ENCODE peak calls at places on chromosome 12, in nine cellular contexts. P is esophagus squamous epithelium, H is left ventricle myocardium inferior, L is lower lobe of right lung, C is brain microvascular endothelial cell, M is mucosa of descending colon, D is spleen, S is GM12865, N is gastrocnemius medialis. K is an unnamed sample.

GRCh38 chr12:50050410-50051280 is 6.8 kb upstream of the ASIC1 start:
- DNase-seq in P (no peak), H (peak; percentile 71), L (peak; percentile 75), C (no peak), M (no peak), D (peak; percentile 83), S (no peak), N (peak; percentile 57), K (peak; percentile 76)

GRCh38 chr12:115464008-115464672 is 780.2 kb upstream of the TBX3 start:
- DNase-seq in P (no peak), H (no peak), L (no peak), C (no peak), M (peak; percentile 34), D (no peak), S (no peak), N (no peak), K (no peak)

GRCh38 chr12:123533672-123534643 is at the start of gene RILPL1:
- DNase-seq in P (no peak), H (peak; percentile 63), L (peak; percentile 67), C (peak; percentile 18), M (peak; percentile 39), D (peak; percentile 89), S (peak; percentile 48), N (peak; percentile 47), K (peak; percentile 42)

GRCh38 chr12:5556033-5556614 is 124.2 kb downstream of the NTF3 start:
- DNase-seq in P (no peak), H (no peak), L (no peak), C (no peak), M (peak; percentile 32), D (no peak), S (peak; percentile 7), N (no peak), K (no peak)

GRCh38 chr12:54562720-54563356 is 13.4 kb downstream of the PDE1B start:
- DNase-seq in P (no peak), H (no peak), L (no peak), C (no peak), M (no peak), D (no peak), S (no peak), N (no peak), K (no peak)

GRCh38 chr12:5453471-5453870 is 21.6 kb downstream of the NTF3 start:
- DNase-seq in P (no peak), H (no peak), L (no peak), C (no peak), M (peak; percentile 14), D (peak; percentile 15), S (no peak), N (no peak), K (no peak)

GRCh38 chr12:42935756-42936155 is 346.2 kb upstream of the PRICKLE1 start:
- DNase-seq in P (no peak), H (no peak), L (no peak), C (no peak), M (no peak), D (no peak), S (no peak), N (no peak), K (no peak)

GRCh38 chr12:104736307-104736706 is 221.8 kb downstream of the SLC41A2 start:
- DNase-seq in P (no peak), H (no peak), L (no peak), C (peak; percentile 67), M (no peak), D (no peak), S (no peak), N (no peak), K (no peak)

GRCh38 chr12:103441437-103442186 is 54.2 kb downstream of the C12orf42 start:
- DNase-seq in P (no peak), H (no peak), L (no peak), C (no peak), M (peak; percentile 10), D (peak; percentile 69), S (peak; percentile 94), N (no peak), K (no peak)

GRCh38 chr12:75660805-75661404 is 149.5 kb upstream of the KRR1 start:
- DNase-seq in P (no peak), H (no peak), L (no peak), C (no peak), M (no peak), D (no peak), S (no peak), N (no peak), K (no peak)

GRCh38 chr12:113113397-113113796 is 22.2 kb downstream of the RASAL1 start:
- DNase-seq in P (no peak), H (no peak), L (no peak), C (no peak), M (no peak), D (no peak), S (no peak), N (no peak), K (no peak)

GRCh38 chr12:111685322-111685810 is 390 bp downstream of the BRAP start:
- DNase-seq in P (no peak), H (no peak), L (peak; percentile 46), C (no peak), M (peak; percentile 47), D (no peak), S (peak; percentile 5), N (no peak), K (no peak)

GRCh38 chr12:68539615-68539952 is 71.1 kb upstream of the RAP1B start:
- DNase-seq in P (no peak), H (no peak), L (no peak), C (no peak), M (no peak), D (no peak), S (no peak), N (no peak), K (no peak)

GRCh38 chr12:117857632-117858274 is 111.0 kb downstream of the KSR2 start:
- DNase-seq in P (no peak), H (no peak), L (no peak), C (peak; percentile 40), M (peak; percentile 63), D (no peak), S (peak; percentile 64), N (no peak), K (no peak)

GRCh38 chr12:95790912-95791849 is 617 bp upstream of the NTN4 start:
- DNase-seq in P (no peak), H (no peak), L (peak; percentile 59), C (no peak), M (peak; percentile 39), D (peak; percentile 77), S (no peak), N (no peak), K (no peak)

GRCh38 chr12:57899010-57899662 is 42.2 kb upstream of the ATP23 start:
- DNase-seq in P (no peak), H (peak; percentile 31), L (no peak), C (peak; percentile 68), M (no peak), D (peak; percentile 92), S (peak; percentile 94), N (peak; percentile 84), K (peak; percentile 82)

GRCh38 chr12:53325539-53326061 is 4.2 kb upstream of the AAAS start:
- DNase-seq in P (no peak), H (peak; percentile 38), L (peak; percentile 65), C (no peak), M (peak; percentile 16), D (peak; percentile 86), S (peak; percentile 18), N (peak; percentile 30), K (peak; percentile 89)

GRCh38 chr12:98416845-98417244 is 98.5 kb upstream of the TMPO start:
- DNase-seq in P (no peak), H (no peak), L (no peak), C (peak; percentile 45), M (no peak), D (no peak), S (peak; percentile 14), N (no peak), K (no peak)
- TF ChIP-seq CTCF in P (no peak), H (peak; percentile 22), L (peak; percentile 12), C (no peak), M (no peak), D (no peak), S (peak; percentile 12), N (no peak), K (no peak)

GRCh38 chr12:131540138-131540623 is 170.7 kb upstream of the SFSWAP start:
- DNase-seq in P (no peak), H (no peak), L (no peak), C (no peak), M (no peak), D (no peak), S (no peak), N (no peak), K (no peak)
- TF ChIP-seq CTCF in P (no peak), H (no peak), L (no peak), C (no peak), M (no peak), D (no peak), S (no peak), N (no peak), K (no peak)

DNA sequence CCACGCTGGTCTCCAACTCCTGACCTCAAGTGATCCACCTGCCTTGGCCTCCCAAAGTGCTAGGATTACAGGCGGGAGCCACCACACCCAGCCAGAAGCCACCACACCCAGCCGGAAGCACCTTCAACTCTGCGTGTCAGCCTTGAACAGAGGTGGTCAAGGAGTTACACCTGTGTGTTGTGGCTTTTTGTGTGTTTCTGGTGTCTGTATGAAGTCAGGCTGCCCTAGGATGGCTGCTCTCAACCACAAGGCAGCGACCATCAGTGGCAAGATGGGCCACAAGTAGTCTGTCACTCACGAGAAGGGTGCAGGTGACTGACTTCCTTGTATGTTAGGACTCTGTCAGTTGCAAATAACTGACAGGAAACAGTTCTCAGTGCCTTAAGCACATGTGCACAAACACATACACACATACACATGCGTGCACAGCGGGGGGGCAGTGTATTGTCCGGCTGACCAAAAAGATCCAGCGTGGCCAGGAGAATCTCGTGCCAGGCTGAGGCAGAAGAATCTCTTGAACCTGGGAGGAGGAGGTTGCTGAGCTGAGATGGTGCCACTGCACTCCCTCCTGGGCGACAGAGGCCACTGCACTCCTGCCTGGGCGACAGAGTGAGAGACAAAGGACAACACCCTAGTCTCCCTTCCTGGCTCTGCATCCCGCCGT is 13.5 kb downstream of the P2RX4 start:
- DNase-seq in P (no peak), H (no peak), L (no peak), C (peak; percentile 5), M (peak; percentile 69), D (no peak), S (peak; percentile 71), N (no peak), K (no peak)
- TF ChIP-seq CTCF in P (peak; percentile 23), H (no peak), L (peak; percentile 14), C (peak; percentile 62), M (peak; percentile 21), D (peak; percentile 10), S (peak; percentile 42), N (no peak), K (no peak)

GRCh38 chr12:92505373-92506340 is 197.1 kb upstream of the PLEKHG7 start:
- DNase-seq in P (peak; percentile 3), H (peak; percentile 78), L (peak; percentile 59), C (peak; percentile 12), M (peak; percentile 75), D (peak; percentile 84), S (peak; percentile 87), N (peak; percentile 39), K (no peak)

GRCh38 chr12:92509156-92509758 is 193.5 kb upstream of the PLEKHG7 start:
- DNase-seq in P (no peak), H (no peak), L (no peak), C (no peak), M (no peak), D (no peak), S (no peak), N (no peak), K (no peak)

GRCh38 chr12:92506891-92507290 is 195.9 kb upstream of the PLEKHG7 start:
- DNase-seq in P (no peak), H (no peak), L (no peak), C (no peak), M (no peak), D (no peak), S (no peak), N (no peak), K (no peak)

GRCh38 chr12:92503977-92504966 is 198.5 kb upstream of the PLEKHG7 start:
- DNase-seq in P (no peak), H (peak; percentile 33), L (peak; percentile 51), C (no peak), M (peak; percentile 35), D (no peak), S (no peak), N (no peak), K (no peak)

GRCh38 chr12:92506460-92506859 is 196.3 kb upstream of the PLEKHG7 start:
- DNase-seq in P (no peak), H (no peak), L (no peak), C (no peak), M (no peak), D (no peak), S (no peak), N (no peak), K (no peak)
- TF ChIP-seq CTCF in P (no peak), H (peak; percentile 14), L (no peak), C (no peak), M (no peak), D (no peak), S (no peak), N (no peak), K (no peak)